ENCODE peak calls at places on chromosomes 7 and 10, in four cellular contexts. M is left ventricle myocardium inferior, Y is NCI-H460, B is OCI-M1. I is an unnamed sample.
A peak's percentile ranks its signal among the peaks of the same experiment; 100 is the strongest.

GRCh38 chr7:127413326-127413725 is 20.8 kb upstream of the ZNF800 start:
- DNase-seq in B (peak; percentile 37), Y (no peak), M (no peak), I (no peak)

GRCh38 chr10:44979281-44980181 is 922 bp upstream of the DEPP1 start:
- DNase-seq in Y (no peak), M (no peak), B (no peak), I (no peak)

GRCh38 chr7:94654764-94655561 is 970 bp downstream of the SGCE start:
- DNase-seq in Y (no peak), B (no peak), M (peak; percentile 34), I (no peak)

GRCh38 chr7:109772161-109772560 is 1202.5 kb downstream of the DNAJB9 start:
- DNase-seq in Y (no peak), M (no peak), B (no peak), I (no peak)

GRCh38 chr7:35691827-35692307 is 3.1 kb downstream of the HERPUD2 start:
- DNase-seq in Y (no peak), B (peak; percentile 80), M (no peak), I (no peak)

GRCh38 chr7:156334636-156335035 is 305.9 kb upstream of the RNF32 start:
- DNase-seq in B (no peak), Y (no peak), M (no peak), I (no peak)

GRCh38 chr7:45626441-45627430 is 52.6 kb downstream of the ADCY1 start:
- DNase-seq in B (no peak), Y (no peak), M (no peak), I (no peak)

GRCh38 chr7:135978624-135979023 is 1.5 kb upstream of the MTPN start:
- DNase-seq in M (no peak), B (no peak), Y (no peak), I (no peak)

GRCh38 chr10:43390791-43391190 is 18.2 kb downstream of the HNRNPF start:
- DNase-seq in Y (peak; percentile 51), B (no peak), M (no peak), I (no peak)

GRCh38 chr10:15585303-15585715 is 134.4 kb downstream of the ITGA8 start:
- DNase-seq in B (peak; percentile 84), M (peak; percentile 38), Y (peak; percentile 45), I (peak; percentile 46)

GRCh38 chr10:102718220-102718619 is 3.8 kb downstream of the SFXN2 start:
- DNase-seq in B (peak; percentile 76), Y (no peak), M (no peak), I (peak; percentile 59)

GRCh38 chr10:80461208-80462183 is 7.4 kb downstream of the TSPAN14 start:
- DNase-seq in B (no peak), Y (no peak), M (no peak), I (no peak)

GRCh38 chr10:101536800-101537199 is 51.3 kb downstream of the POLL start:
- DNase-seq in B (peak; percentile 89), Y (peak; percentile 21), M (no peak), I (no peak)

GRCh38 chr7:108053250-108053649 is 50.3 kb upstream of the LAMB1 start:
- DNase-seq in B (no peak), Y (no peak), M (no peak), I (no peak)

GRCh38 chr7:134693256-134693655 is 46.6 kb downstream of the BPGM start:
- DNase-seq in Y (no peak), M (no peak), B (no peak), I (no peak)

GRCh38 chr10:97883092-97883485 is 33.4 kb downstream of the GOLGA7B start:
- DNase-seq in B (no peak), Y (no peak), M (no peak), I (no peak)

GRCh38 chr10:114653926-114654325 is 4.1 kb downstream of the ABLIM1 start:
- DNase-seq in B (no peak), M (peak; percentile 58), Y (no peak), I (peak; percentile 69)

GRCh38 chr10:124380256-124380995 is 38.3 kb downstream of the OAT start:
- DNase-seq in B (no peak), Y (no peak), M (no peak), I (no peak)